ENCODE peak calls at places on chromosomes 5 and 9, in four cellular contexts. D, F, V and I are unnamed samples.

GRCh38 chr9:37362430-37362829 is 60.1 kb upstream of the GRHPR start:
- DNase-seq in D (no peak), F (no peak), V (no peak), I (no peak)

GRCh38 chr9:21455320-21455719 is 15.1 kb downstream of the IFNA1 start:
- DNase-seq in D (no peak), F (no peak), V (peak), I (peak)

GRCh38 chr9:5112646-5113045 is 72.8 kb downstream of the INSL6 start:
- DNase-seq in D (no peak), F (no peak), V (no peak), I (no peak)

GRCh38 chr9:13278368-13279246 is 885 bp downstream of the MPDZ start:
- DNase-seq in D (peak), F (no peak), V (peak), I (peak)

GRCh38 chr5:66779535-66779934 is 183.3 kb downstream of the MAST4 start:
- DNase-seq in D (no peak), F (no peak), V (no peak), I (no peak)

GRCh38 chr5:141420855-141421488 is at the start of gene PCDHGA11:
- DNase-seq in D (peak), F (no peak), V (peak), I (peak)

GRCh38 chr9:96157675-96158074 is 144.3 kb downstream of the HSD17B3 start:
- DNase-seq in D (no peak), F (no peak), V (no peak), I (no peak)

GRCh38 chr9:131755541-131756198 is 15.8 kb upstream of the RAPGEF1 start:
- DNase-seq in D (peak), F (no peak), V (peak), I (peak)

GRCh38 chr9:130927995-130928900 is 10.8 kb downstream of the FIBCD1 start:
- DNase-seq in D (peak), F (no peak), V (peak), I (peak)

GRCh38 chr5:179836225-179837019 is 15.7 kb downstream of the SQSTM1 start:
- DNase-seq in D (peak), F (no peak), V (no peak), I (peak)

GRCh38 chr5:170745481-170746061 is 38.0 kb upstream of the GABRP start:
- DNase-seq in D (peak), F (no peak), V (no peak), I (peak)

GRCh38 chr5:134549714-134550113 is 24.2 kb downstream of the JADE2 start:
- DNase-seq in D (no peak), F (no peak), V (peak), I (no peak)

GRCh38 chr9:127496974-127497373 is 45.7 kb downstream of the LRSAM1 start:
- DNase-seq in D (no peak), F (no peak), V (no peak), I (no peak)

GRCh38 chr5:75601996-75602395 is 9.3 kb upstream of the ANKDD1B start:
- DNase-seq in D (peak), F (peak), V (peak), I (peak)

GRCh38 chr5:91077623-91078022 is 305.5 kb downstream of the ARRDC3 start:
- DNase-seq in D (no peak), F (no peak), V (no peak), I (no peak)

GRCh38 chr5:83312672-83313071 is 158.9 kb upstream of the VCAN start:
- DNase-seq in D (no peak), F (no peak), V (no peak), I (no peak)

GRCh38 chr5:140401362-140402257 is at the start of gene ANKHD1:
- DNase-seq in D (peak), F (peak), V (peak), I (peak)

GRCh38 chr5:180116441-180117377 is 45.1 kb upstream of the RNF130 start:
- DNase-seq in D (peak), F (no peak), V (no peak), I (no peak)

GRCh38 chr5:154575869-154576806 is 98.1 kb upstream of the HAND1 start:
- DNase-seq in D (no peak), F (no peak), V (no peak), I (no peak)

DNA sequence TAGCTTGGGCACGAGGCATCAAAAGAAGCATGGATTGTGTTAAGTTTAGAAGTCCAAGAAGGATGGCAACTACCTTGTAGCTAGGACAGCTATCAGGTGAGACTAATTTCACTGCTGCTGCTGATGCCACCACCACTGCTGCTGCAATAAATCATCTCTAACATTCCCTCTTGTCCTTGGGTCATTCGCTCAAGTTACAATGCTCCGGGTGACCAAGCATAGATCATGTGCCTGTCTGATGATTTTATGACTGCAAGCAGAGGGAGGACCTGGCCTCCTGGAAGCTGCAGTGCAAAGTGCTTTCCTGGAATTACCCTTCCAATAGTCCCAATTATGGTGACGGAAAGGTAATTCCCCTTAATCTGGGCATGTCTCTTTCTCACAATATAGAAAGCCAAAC is 334.4 kb downstream of the PRELID2 start:
- DNase-seq in D (no peak), F (no peak), V (no peak), I (no peak)
- H3K4me3 ChIP-seq in D (no peak), F (no peak), V (no peak), I (no peak)

GRCh38 chr9:102405218-102405867 is 589.8 kb upstream of the CYLC2 start:
- DNase-seq in D (no peak), F (no peak), V (peak), I (no peak)

GRCh38 chr9:102398205-102398604 is 596.9 kb upstream of the CYLC2 start:
- DNase-seq in D (no peak), F (no peak), V (no peak), I (no peak)

GRCh38 chr9:102403514-102403913 is 591.6 kb upstream of the CYLC2 start:
- DNase-seq in D (no peak), F (no peak), V (no peak), I (no peak)
- TF ChIP-seq CTCF in D (no peak), F (no peak), V (no peak), I (no peak)

GRCh38 chr9:91198405-91198804 is 163.3 kb downstream of the AUH start:
- DNase-seq in D (no peak), F (no peak), V (no peak), I (peak)
- H3K4me3 ChIP-seq in D (no peak), F (no peak), V (no peak), I (no peak)

DNA sequence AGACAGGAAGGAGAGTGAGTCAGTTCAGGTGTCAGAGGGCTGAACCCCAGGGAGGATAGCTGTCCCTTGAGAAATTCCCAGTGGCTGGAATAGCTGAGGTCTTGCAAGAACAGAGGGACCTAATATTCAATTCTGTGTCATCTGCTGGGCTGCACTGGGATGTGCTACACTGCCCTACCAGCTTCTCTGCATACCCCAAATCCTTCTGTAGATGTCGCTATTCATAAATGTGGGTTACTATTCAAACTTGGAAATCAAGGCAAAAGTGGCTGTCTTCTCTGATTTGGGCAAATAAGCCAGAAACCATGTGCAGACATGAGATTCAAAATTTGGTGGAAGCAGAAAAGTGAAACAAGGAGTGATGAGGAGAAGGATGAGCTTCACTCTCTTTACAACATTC is 16.3 kb downstream of the TNFSF8 start:
- DNase-seq in D (no peak), F (no peak), V (no peak), I (peak)
- TF ChIP-seq CTCF in D (peak), F (peak), V (peak), I (peak)

GRCh38 chr9:134326754-134327526 is 685 bp downstream of the RXRA start:
- DNase-seq in D (peak), F (no peak), V (no peak), I (peak)
- H3K4me3 ChIP-seq in D (peak), F (peak), V (peak), I (peak)

DNA sequence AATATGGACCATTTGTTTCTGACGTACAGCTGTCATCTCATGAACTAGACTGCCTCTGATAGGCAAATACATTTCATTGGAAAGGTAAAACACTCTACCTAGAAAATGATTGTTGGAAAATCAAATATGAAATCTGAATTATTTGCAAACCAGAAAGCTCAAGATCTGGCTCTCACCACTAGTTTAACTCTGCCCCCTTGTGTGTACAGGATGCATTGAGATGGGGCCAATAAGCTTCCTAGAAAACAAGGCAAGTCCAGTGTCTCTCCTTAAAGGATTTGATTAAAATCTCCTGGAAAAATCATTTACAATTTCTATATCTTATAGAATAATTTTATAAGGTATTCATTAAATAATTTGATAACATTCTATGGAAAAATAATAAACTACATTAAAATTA is 311.9 kb upstream of the ANKH start:
- DNase-seq in D (no peak), F (no peak), V (peak), I (peak)
- TF ChIP-seq CTCF in D (peak), F (peak), V (peak), I (peak)

DNA sequence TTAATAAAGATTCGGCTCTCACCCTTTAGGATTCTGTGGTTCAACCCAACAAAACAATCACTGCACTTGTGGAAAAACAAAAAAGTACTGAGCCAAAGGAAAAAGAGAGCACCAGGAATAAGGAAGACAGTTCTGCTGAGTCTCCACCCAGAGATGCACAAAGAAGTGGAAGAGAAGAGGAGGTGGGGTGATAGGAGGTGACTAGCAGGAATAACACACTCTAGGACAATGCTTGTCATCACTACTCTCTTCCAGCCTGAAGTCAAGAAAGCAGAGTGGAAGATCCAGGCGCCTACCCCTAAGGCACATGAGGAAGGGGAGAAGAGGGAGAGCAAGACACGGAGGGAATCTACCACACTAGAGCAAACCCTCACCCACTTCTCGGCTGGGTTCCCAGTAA is 1.8 kb downstream of the SLIT3 start:
- DNase-seq in D (no peak), F (no peak), V (no peak), I (no peak)
- H3K4me3 ChIP-seq in D (no peak), F (peak), V (no peak), I (no peak)

GRCh38 chr5:96893342-96893741 is 17.0 kb downstream of the ERAP2 start:
- DNase-seq in D (no peak), F (peak), V (peak), I (peak)
- TF ChIP-seq CTCF in D (no peak), F (no peak), V (no peak), I (no peak)

GRCh38 chr9:136996361-136997281 is at the start of gene CLIC3:
- DNase-seq in D (peak), F (no peak), V (no peak), I (peak)

GRCh38 chr9:136995370-136995769 is 998 bp downstream of the CLIC3 start:
- DNase-seq in D (no peak), F (no peak), V (no peak), I (no peak)

GRCh38 chr9:136994180-136994884 is 2.0 kb downstream of the CLIC3 start:
- DNase-seq in D (no peak), F (no peak), V (no peak), I (no peak)

GRCh38 chr9:136995772-136996308 is 528 bp downstream of the CLIC3 start:
- DNase-seq in D (peak), F (no peak), V (no peak), I (peak)

GRCh38 chr9:136994885-136995224 is 1.5 kb downstream of the CLIC3 start:
- DNase-seq in D (no peak), F (no peak), V (no peak), I (no peak)
- H3K4me3 ChIP-seq in D (no peak), F (no peak), V (peak), I (no peak)

DNA sequence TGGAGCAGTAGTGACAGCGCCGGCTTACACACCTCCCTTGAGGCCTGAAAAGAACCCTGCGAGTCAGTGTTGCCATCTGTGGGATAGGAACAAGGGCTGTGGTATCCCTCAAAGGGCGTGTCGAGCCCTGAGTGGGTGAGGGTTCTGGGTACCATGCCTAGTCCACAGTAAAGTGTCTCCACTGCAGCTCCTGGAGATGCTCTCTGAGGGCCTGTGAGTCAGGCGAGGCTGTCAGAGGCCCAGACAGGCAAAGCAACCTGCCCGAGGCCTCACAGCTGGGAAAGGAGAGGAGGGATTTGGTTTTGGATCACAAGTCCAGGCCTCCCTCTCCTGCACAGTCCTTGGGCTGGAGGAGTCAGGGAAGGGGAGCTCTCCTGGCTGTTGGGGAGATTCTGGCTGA is 6.1 kb downstream of the PRRX2 start:
- DNase-seq in D (no peak), F (no peak), V (no peak), I (no peak)
- TF ChIP-seq CTCF in D (no peak), F (no peak), V (no peak), I (no peak)